ENCODE peak calls at places on chromosomes 16 and 17, in four cellular contexts. K, F, Y and G are unnamed samples.
A peak's percentile ranks its signal among the peaks of the same experiment; 100 is the strongest.

GRCh38 chr17:6666077-6666521 is 14.5 kb downstream of the C17orf100 start:
- DNase-seq in K (peak; percentile 79), F (peak; percentile 78), Y (peak; percentile 87), G (peak; percentile 95)

GRCh38 chr16:85844786-85845185 is 45.3 kb downstream of the COX4I1 start:
- DNase-seq in K (peak; percentile 42), F (no peak), Y (no peak), G (no peak)

GRCh38 chr17:9887521-9887920 is 17.6 kb downstream of the RCVRN start:
- DNase-seq in K (no peak), F (no peak), Y (no peak), G (no peak)

GRCh38 chr16:13543850-13544249 is 376.1 kb upstream of the ERCC4 start:
- DNase-seq in K (no peak), F (no peak), Y (no peak), G (peak; percentile 46)

GRCh38 chr16:57858635-57859034 is 56.3 kb upstream of the KIFC3 start:
- DNase-seq in K (no peak), F (no peak), Y (no peak), G (peak; percentile 38)

GRCh38 chr17:79840989-79841286 is 1.7 kb upstream of the CBX4 start:
- DNase-seq in K (no peak), F (no peak), Y (no peak), G (peak; percentile 80)

GRCh38 chr16:49575352-49576172 is 202.0 kb downstream of the C16orf78 start:
- DNase-seq in K (no peak), F (no peak), Y (peak; percentile 54), G (peak; percentile 84)

GRCh38 chr17:18033442-18034099 is 5.4 kb downstream of the ATPAF2 start:
- DNase-seq in K (peak; percentile 87), F (peak; percentile 85), Y (peak; percentile 95), G (peak; percentile 81)

GRCh38 chr17:18916816-18917496 is 35.0 kb upstream of the SLC5A10 start:
- DNase-seq in K (peak; percentile 45), F (no peak), Y (no peak), G (no peak)

GRCh38 chr17:30379303-30380105 is 777 bp downstream of the CPD start:
- DNase-seq in K (no peak), F (no peak), Y (peak; percentile 36), G (peak; percentile 77)

GRCh38 chr16:53052519-53053501 is at the start of gene CHD9NB:
- DNase-seq in K (peak; percentile 86), F (peak; percentile 82), Y (no peak), G (peak; percentile 45)

GRCh38 chr16:2212362-2213324 is 2.0 kb upstream of the BRICD5 start:
- DNase-seq in K (no peak), F (no peak), Y (no peak), G (no peak)

GRCh38 chr16:6863135-6863534 is 469.5 kb upstream of the RBFOX1 start:
- DNase-seq in K (no peak), F (no peak), Y (no peak), G (peak; percentile 71)

GRCh38 chr17:57892820-57893595 is 43.2 kb upstream of the MRPS23 start:
- DNase-seq in K (peak; percentile 98), F (peak; percentile 98), Y (peak; percentile 58), G (peak; percentile 97)

GRCh38 chr16:12661656-12662172 is 142.0 kb downstream of the CPPED1 start:
- DNase-seq in K (peak; percentile 13), F (peak; percentile 43), Y (peak; percentile 90), G (peak; percentile 93)

GRCh38 chr16:85025781-85026653 is 1.6 kb upstream of the KIAA0513 start:
- DNase-seq in K (no peak), F (no peak), Y (no peak), G (no peak)

GRCh38 chr17:79790805-79791353 is 6.0 kb downstream of the CBX8 start:
- DNase-seq in K (no peak), F (no peak), Y (peak; percentile 53), G (no peak)

GRCh38 chr17:75561927-75562603 is 25.5 kb upstream of the MYO15B start:
- DNase-seq in K (no peak), F (peak; percentile 4), Y (no peak), G (no peak)

GRCh38 chr17:1123397-1124237 is 56.2 kb downstream of the ABR start:
- DNase-seq in K (no peak), F (no peak), Y (peak; percentile 40), G (peak; percentile 58)

GRCh38 chr17:40547079-40547784 is 18.0 kb downstream of the CCR7 start:
- DNase-seq in K (no peak), F (peak; percentile 26), Y (no peak), G (peak; percentile 48)

GRCh38 chr17:80584171-80584905 is 39.7 kb downstream of the RPTOR start:
- DNase-seq in K (peak; percentile 26), F (peak; percentile 65), Y (no peak), G (no peak)

GRCh38 chr17:73933871-73934270 is 269.6 kb upstream of the RPL38 start:
- DNase-seq in K (no peak), F (no peak), Y (peak; percentile 25), G (peak; percentile 32)

GRCh38 chr17:75271233-75271954 is 363 bp upstream of the MIF4GD start:
- DNase-seq in K (no peak), F (peak; percentile 49), Y (peak; percentile 84), G (peak; percentile 91)

GRCh38 chr16:86868070-86868469 is 289.7 kb downstream of the FOXL1 start:
- DNase-seq in K (no peak), F (no peak), Y (no peak), G (no peak)

GRCh38 chr17:9522074-9522473 is 53.5 kb downstream of the STX8 start:
- DNase-seq in K (peak; percentile 62), F (peak; percentile 62), Y (peak; percentile 72), G (peak; percentile 68)

GRCh38 chr17:78724544-78724943 is 57.5 kb downstream of the CYTH1 start:
- DNase-seq in K (no peak), F (no peak), Y (peak; percentile 51), G (peak; percentile 83)

GRCh38 chr17:18197535-18198194 is 14.0 kb downstream of the ALKBH5 start:
- DNase-seq in K (no peak), F (no peak), Y (no peak), G (no peak)

GRCh38 chr16:22635345-22635744 is 124.7 kb downstream of the NPIPB5 start:
- DNase-seq in K (no peak), F (no peak), Y (peak; percentile 96), G (no peak)

GRCh38 chr17:78971764-78972506 is 7.8 kb downstream of the LGALS3BP start:
- DNase-seq in K (no peak), F (no peak), Y (no peak), G (peak; percentile 72)

GRCh38 chr17:66272699-66273390 is 29.6 kb upstream of the PRKCA start:
- DNase-seq in K (peak; percentile 89), F (peak; percentile 76), Y (no peak), G (no peak)

GRCh38 chr17:43998552-43998951 is 5.9 kb upstream of the NAGS start:
- DNase-seq in K (peak; percentile 66), F (peak; percentile 64), Y (no peak), G (no peak)

GRCh38 chr16:853306-853705 is 52.8 kb upstream of the GNG13 start:
- DNase-seq in K (no peak), F (no peak), Y (no peak), G (no peak)

GRCh38 chr16:88700322-88700635 is 5.9 kb downstream of the RNF166 start:
- DNase-seq in K (no peak), F (no peak), Y (no peak), G (no peak)
- H3K4me3 ChIP-seq in K (no peak overlapping the region), F (no peak overlapping the region), Y (no peak overlapping the region), G (no peak overlapping the region)

DNA sequence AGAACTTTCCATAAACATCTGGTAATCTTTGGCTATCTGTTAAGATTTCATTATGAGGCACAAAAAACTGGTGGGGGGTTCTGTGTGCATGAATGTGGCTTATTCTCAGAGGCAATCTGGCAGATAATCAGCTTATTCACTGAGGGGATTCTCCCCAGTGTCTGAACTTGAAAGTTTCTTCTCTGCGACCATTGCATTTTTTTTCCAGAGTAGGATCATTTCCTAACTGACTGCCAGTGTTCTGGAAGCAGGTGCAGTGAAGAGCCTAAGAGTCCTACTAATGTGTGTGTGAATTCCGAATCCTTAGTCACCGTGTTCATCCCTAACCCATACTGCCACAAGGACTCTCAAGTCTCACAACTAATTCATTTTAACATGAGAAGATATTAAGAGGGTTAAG is 64.9 kb upstream of the LRRC37A3 start:
- DNase-seq in K (no peak), F (no peak), Y (no peak), G (peak; percentile 31)
- H3K4me3 ChIP-seq in K (no peak overlapping the region), F (no peak overlapping the region), Y (no peak overlapping the region), G (no peak overlapping the region)

DNA sequence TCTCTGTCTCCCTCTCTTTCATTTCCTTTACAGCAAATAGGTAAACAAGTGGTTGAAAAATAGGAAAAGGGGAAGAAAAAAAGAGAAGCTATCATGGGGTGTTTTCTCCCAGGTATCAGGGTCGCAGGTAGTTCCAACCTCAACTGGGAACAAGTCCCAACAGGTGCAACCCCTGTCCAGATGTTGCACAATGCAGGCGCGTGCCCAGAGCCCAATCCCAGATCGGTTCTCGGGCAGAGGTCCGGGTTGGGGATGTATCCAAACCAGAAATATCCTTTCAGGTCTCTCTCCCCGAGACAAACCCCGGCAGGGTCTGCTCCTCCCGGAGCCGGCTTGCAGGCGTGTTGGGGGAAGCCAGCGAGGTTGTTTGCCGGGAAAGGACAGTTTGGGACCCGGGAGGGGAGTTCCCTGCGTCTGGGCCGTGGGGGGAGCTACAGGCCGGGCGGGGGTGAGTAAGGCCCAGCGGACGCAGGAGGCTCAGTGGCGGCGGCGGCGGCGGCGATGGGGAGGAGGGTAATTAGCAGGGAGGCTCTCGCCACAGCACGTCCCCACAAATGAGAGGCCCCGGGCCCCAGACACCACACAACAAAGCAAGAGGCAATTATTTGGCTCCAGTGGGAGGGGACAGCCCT is 21.2 kb upstream of the SP6 start:
- DNase-seq in K (no peak), F (no peak), Y (peak; percentile 70), G (peak; percentile 86)
- H3K4me3 ChIP-seq in K (no peak overlapping the region), F (no peak overlapping the region), Y (peak overlapping the region; percentile 75), G (no peak overlapping the region)

GRCh38 chr16:88690341-88691128 is 4.2 kb upstream of the SNAI3 start:
- DNase-seq in K (no peak), F (no peak), Y (no peak), G (no peak)

GRCh38 chr16:88692861-88693260 is 6.6 kb upstream of the SNAI3 start:
- DNase-seq in K (no peak), F (no peak), Y (no peak), G (no peak)

GRCh38 chr16:88693420-88694177 is 7.3 kb upstream of the SNAI3 start:
- DNase-seq in K (no peak), F (no peak), Y (no peak), G (no peak)

GRCh38 chr16:88691924-88692560 is 5.7 kb upstream of the SNAI3 start:
- DNase-seq in K (no peak), F (no peak), Y (no peak), G (no peak)

GRCh38 chr16:88691129-88691813 is 5.0 kb upstream of the SNAI3 start:
- DNase-seq in K (no peak), F (no peak), Y (no peak), G (no peak)
- H3K4me3 ChIP-seq in K (no peak overlapping the region), F (no peak overlapping the region), Y (no peak overlapping the region), G (no peak overlapping the region)

GRCh38 chr17:42852351-42852750 is 1.4 kb downstream of the AOC3 start:
- DNase-seq in K (no peak), F (no peak), Y (no peak), G (no peak)
- H3K4me3 ChIP-seq in K (no peak overlapping the region), F (no peak overlapping the region), Y (no peak overlapping the region), G (no peak overlapping the region)

GRCh38 chr16:30510392-30510938 is 15.9 kb downstream of the ZNF768 start:
- DNase-seq in K (no peak), F (no peak), Y (no peak), G (no peak)
- H3K4me3 ChIP-seq in K (no peak overlapping the region), F (no peak overlapping the region), Y (no peak overlapping the region), G (no peak overlapping the region)